ENCODE peak calls at places on chromosomes 2 and 18, in eight cellular contexts. V is left ventricle myocardium inferior; T is adipocyte; L is adrenal gland; D is colonic mucosa; X is GM23338; W is effector memory CD4-positive, alpha-beta T cell; C is transverse colon. Z is an unnamed sample.

GRCh38 chr2:183610724-183611123 is 486.5 kb downstream of the NUP35 start:
- DNase-seq in V (no peak), T (no peak), L (no peak), D (no peak), X (peak; percentile 50), W (no peak), C (no peak), Z (no peak)

GRCh38 chr18:62586148-62586774 is 63.4 kb downstream of the ZCCHC2 start:
- DNase-seq in V (peak; percentile 78), T (peak; percentile 89), L (peak; percentile 81), D (peak; percentile 65), X (peak; percentile 85), W (peak; percentile 19), C (peak; percentile 67), Z (peak; percentile 45)

GRCh38 chr2:98912957-98913915 is 22.8 kb downstream of the CRACDL start:
- DNase-seq in V (no peak), T (no peak), L (no peak), D (no peak), X (no peak), W (no peak), C (no peak), Z (peak; percentile 88)

GRCh38 chr2:135893374-135893794 is 17.1 kb upstream of the MCM6 start:
- DNase-seq in V (no peak), T (no peak), L (no peak), D (no peak), X (no peak), W (no peak), C (no peak), Z (no peak)

GRCh38 chr2:55165567-55165966 is 66.5 kb downstream of the CLHC1 start:
- DNase-seq in V (no peak), T (peak; percentile 67), L (no peak), D (no peak), X (no peak), W (no peak), C (no peak), Z (peak; percentile 18)

GRCh38 chr18:26258711-26259110 is 32.5 kb downstream of the TAF4B start:
- DNase-seq in V (no peak), T (no peak), L (no peak), D (no peak), X (no peak), W (no peak), C (no peak), Z (no peak)

GRCh38 chr2:178910005-178910404 is 102.8 kb upstream of the TTN start:
- DNase-seq in V (no peak), T (no peak), L (no peak), D (no peak), X (no peak), W (no peak), C (no peak), Z (peak; percentile 84)

GRCh38 chr2:210169871-210170441 is 1.3 kb downstream of the KANSL1L start:
- DNase-seq in V (no peak), T (peak; percentile 90), L (no peak), D (no peak), X (no peak), W (no peak), C (no peak), Z (peak; percentile 86)

GRCh38 chr2:121579326-121579725 is 48.6 kb downstream of the RNU4ATAC start:
- DNase-seq in V (no peak), T (peak; percentile 39), L (no peak), D (no peak), X (peak; percentile 28), W (no peak), C (no peak), Z (no peak)

GRCh38 chr18:22433960-22434359 is 16.2 kb upstream of the CTAGE1 start:
- DNase-seq in V (no peak), T (peak; percentile 27), L (no peak), D (no peak), X (no peak), W (no peak), C (no peak), Z (peak; percentile 41)

GRCh38 chr2:150409196-150409595 is 78.3 kb downstream of the RND3 start:
- DNase-seq in V (no peak), T (peak; percentile 20), L (no peak), D (no peak), X (no peak), W (no peak), C (no peak), Z (no peak)

GRCh38 chr2:157866666-157867642 is 9.2 kb downstream of the ACVR1 start:
- DNase-seq in V (no peak), T (no peak), L (no peak), D (no peak), X (no peak), W (no peak), C (no peak), Z (peak; percentile 27)

DNA sequence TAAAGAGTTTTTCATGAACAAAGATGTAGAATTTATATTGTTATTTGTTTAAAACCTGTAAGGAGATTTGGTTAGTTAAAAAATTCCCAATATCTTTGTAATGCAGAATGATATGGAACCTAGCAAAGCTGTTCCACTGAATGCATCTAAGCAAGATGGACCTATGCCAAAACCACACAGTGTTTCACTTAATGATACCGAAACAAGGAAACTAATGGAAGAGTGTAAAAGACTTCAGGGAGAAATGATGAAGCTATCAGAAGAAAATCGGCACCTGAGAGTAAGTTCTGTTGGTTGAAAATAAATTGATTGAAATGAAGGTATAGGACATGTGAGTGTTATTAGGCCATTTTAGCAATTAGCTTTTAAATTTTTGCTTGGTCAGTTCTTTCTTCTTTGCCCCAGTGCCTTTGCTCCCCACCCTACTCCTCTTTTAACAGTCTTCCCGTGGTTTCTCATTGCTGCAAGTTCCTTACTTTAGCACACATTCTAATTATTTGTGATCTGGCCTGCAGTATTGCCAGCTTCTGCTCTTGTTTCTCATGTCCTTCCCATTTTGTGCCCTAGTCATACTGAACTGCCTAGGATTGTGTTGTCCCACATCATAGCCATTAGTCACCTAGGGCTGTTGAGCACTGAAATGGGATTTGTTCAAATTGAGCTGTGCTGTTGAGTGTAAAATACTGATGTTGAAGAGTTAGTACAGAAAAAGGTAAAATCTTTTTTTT is 36.6 kb downstream of the VAPA start:
- DNase-seq in V (no peak), T (no peak), L (no peak), D (no peak), X (no peak), W (no peak), C (no peak), Z (peak; percentile 44)
- H3K36me3 ChIP-seq in V (peaks cover 74% of the 10 kb centered on the region), T (peaks cover 87% of the 10 kb centered on the region), L (peaks cover 71% of the 10 kb centered on the region), D (no peaks in the 10 kb centered on the region), X (peaks cover 12% of the 10 kb centered on the region), W (peaks cover 58% of the 10 kb centered on the region), C (no peaks in the 10 kb centered on the region), Z (peaks cover 14% of the 10 kb centered on the region)

GRCh38 chr2:238855891-238856580 is 8.2 kb downstream of the TWIST2 start:
- DNase-seq in V (no peak), T (no peak), L (no peak), D (no peak), X (no peak), W (no peak), C (no peak), Z (no peak)

GRCh38 chr2:238853724-238854123 is 5.8 kb downstream of the TWIST2 start:
- DNase-seq in V (no peak), T (peak; percentile 66), L (no peak), D (no peak), X (no peak), W (no peak), C (no peak), Z (no peak)

GRCh38 chr2:238854246-238854645 is 6.4 kb downstream of the TWIST2 start:
- DNase-seq in V (no peak), T (no peak), L (no peak), D (no peak), X (no peak), W (no peak), C (no peak), Z (no peak)

GRCh38 chr2:238855299-238855698 is 7.4 kb downstream of the TWIST2 start:
- DNase-seq in V (no peak), T (peak; percentile 20), L (no peak), D (no peak), X (no peak), W (no peak), C (no peak), Z (no peak)

GRCh38 chr2:238854699-238855111 is 6.8 kb downstream of the TWIST2 start:
- DNase-seq in V (no peak), T (peak; percentile 54), L (no peak), D (no peak), X (peak; percentile 16), W (no peak), C (no peak), Z (no peak)
- H3K36me3 ChIP-seq in V (no peaks in the 10 kb centered on the region), T (peaks cover 56% of the 10 kb centered on the region), L (no peaks in the 10 kb centered on the region), D (no peaks in the 10 kb centered on the region), X (no peaks in the 10 kb centered on the region), W (no peaks in the 10 kb centered on the region), C (no peaks in the 10 kb centered on the region), Z (no peaks in the 10 kb centered on the region)

GRCh38 chr2:112782234-112782799 is 2.0 kb downstream of the IL1A start:
- DNase-seq in V (no peak), T (no peak), L (no peak), D (no peak), X (no peak), W (no peak), C (no peak), Z (no peak)
- H3K36me3 ChIP-seq in V (no peaks in the 10 kb centered on the region), T (no peaks in the 10 kb centered on the region), L (no peaks in the 10 kb centered on the region), D (no peaks in the 10 kb centered on the region), X (no peaks in the 10 kb centered on the region), W (no peaks in the 10 kb centered on the region), C (no peaks in the 10 kb centered on the region), Z (peaks cover 20% of the 10 kb centered on the region)

GRCh38 chr2:38743672-38744398 is 7.3 kb downstream of the SRSF7 start:
- DNase-seq in V (no peak), T (no peak), L (no peak), D (no peak), X (no peak), W (no peak), C (no peak), Z (no peak)

GRCh38 chr2:38741542-38741852 is 9.7 kb downstream of the SRSF7 start:
- DNase-seq in V (no peak), T (no peak), L (no peak), D (peak; percentile 28), X (no peak), W (no peak), C (no peak), Z (no peak)

GRCh38 chr2:38742797-38743559 is 8.2 kb downstream of the SRSF7 start:
- DNase-seq in V (no peak), T (no peak), L (no peak), D (no peak), X (no peak), W (no peak), C (no peak), Z (no peak)

GRCh38 chr2:38739524-38739923 is 11.6 kb downstream of the SRSF7 start:
- DNase-seq in V (no peak), T (no peak), L (no peak), D (no peak), X (no peak), W (no peak), C (no peak), Z (no peak)

DNA sequence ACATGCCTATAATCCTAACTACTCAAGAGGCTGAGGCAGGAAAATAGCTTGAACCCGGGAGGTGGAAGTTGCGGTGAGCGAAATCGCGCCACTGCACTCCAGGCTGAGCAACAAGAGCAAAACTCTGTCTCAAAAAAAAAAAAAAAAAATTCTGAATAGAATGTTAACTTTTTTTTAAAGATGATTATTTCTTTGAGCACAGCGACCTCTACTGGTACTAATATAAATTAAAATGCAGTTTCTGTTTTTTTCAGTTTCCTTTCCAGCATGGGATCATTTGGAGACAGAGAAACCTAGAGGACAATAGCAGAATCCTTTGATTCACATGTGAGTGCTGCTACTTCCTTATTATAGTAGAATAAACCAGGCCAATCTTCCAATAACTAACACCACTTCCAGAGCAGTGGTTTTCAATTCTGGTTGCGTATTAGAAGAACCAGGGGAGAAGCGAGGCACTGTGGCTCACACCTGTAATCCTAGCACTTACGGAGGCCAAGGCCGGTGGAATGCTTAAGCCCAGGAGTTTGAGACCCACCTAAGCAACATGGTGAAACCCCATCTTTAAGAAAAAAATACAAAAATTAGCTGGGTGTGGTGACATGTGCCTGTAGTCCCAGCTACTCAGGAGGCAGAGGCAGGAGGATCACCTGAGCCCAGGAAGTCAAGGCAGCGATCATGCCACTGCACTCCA is 10.2 kb downstream of the SRSF7 start:
- DNase-seq in V (no peak), T (peak; percentile 75), L (no peak), D (no peak), X (peak; percentile 76), W (no peak), C (no peak), Z (peak; percentile 31)
- H3K36me3 ChIP-seq in V (peaks cover 66% of the 10 kb centered on the region), T (peaks cover 52% of the 10 kb centered on the region), L (peaks cover 26% of the 10 kb centered on the region), D (no peaks in the 10 kb centered on the region), X (peaks cover 38% of the 10 kb centered on the region), W (peaks cover 34% of the 10 kb centered on the region), C (no peaks in the 10 kb centered on the region), Z (peaks cover 6% of the 10 kb centered on the region)

Z was measured in bronchial epithelial cell.